ENCODE peak calls at places on chromosomes 4 and X, in ten cellular contexts. E, F, Q, H, N, W, K, S, Y and G are unnamed samples.

GRCh38 chr4:92483341-92483740 is 179.6 kb downstream of the GRID2 start:
- DNase-seq in E (no peak), F (no peak), Y (no peak), H (no peak), N (no peak), K (peak), S (no peak), W (no peak), Q (no peak), G (no peak)

GRCh38 chr4:8542776-8543525 is 37.2 kb upstream of the GPR78 start:
- DNase-seq in Q (no peak), Y (no peak), S (no peak), K (no peak), H (no peak), E (no peak), F (no peak), W (peak), N (no peak), G (no peak)

GRCh38 chr4:185305979-185306442 is 89.7 kb downstream of the LRP2BP start:
- DNase-seq in F (no peak), Y (no peak), W (no peak), K (no peak), H (no peak), S (peak), E (no peak), Q (no peak), N (no peak), G (peak)

GRCh38 chr4:133402616-133403015 is 253.5 kb downstream of the PCDH10 start:
- DNase-seq in S (no peak), N (no peak), Q (no peak), H (no peak), E (no peak), W (no peak), Y (no peak), F (no peak), K (no peak), G (no peak)

GRCh38 chrX:135275973-135276372 is 24.1 kb downstream of the ETDA start:
- DNase-seq in F (no peak), Q (peak), Y (no peak), S (no peak), H (no peak), W (no peak), K (no peak), N (no peak), E (no peak), G (no peak)

GRCh38 chrX:110322603-110323002 is 4.7 kb upstream of the AMMECR1 start:
- DNase-seq in K (no peak), E (peak), W (no peak), N (no peak), Y (no peak), S (no peak), H (no peak), F (no peak), Q (no peak), G (no peak)

GRCh38 chr4:74094227-74094626 is 4.8 kb downstream of the CXCL2 start:
- DNase-seq in E (no peak), W (no peak), H (no peak), F (no peak), N (no peak), Y (no peak), Q (no peak), K (no peak), S (no peak), G (no peak)

GRCh38 chr4:74168841-74169240 is 10.9 kb downstream of the MTHFD2L start:
- DNase-seq in W (no peak), E (peak), K (no peak), F (no peak), N (no peak), H (no peak), Y (no peak), S (no peak), Q (no peak), G (no peak)

GRCh38 chr4:28723371-28723770 is 1862.7 kb downstream of the STIM2 start:
- DNase-seq in E (peak), S (no peak), K (no peak), Q (no peak), F (no peak), H (no peak), N (no peak), Y (no peak), W (no peak), G (no peak)

GRCh38 chr4:182764137-182764536 is 153.0 kb downstream of the DCTD start:
- DNase-seq in F (no peak), K (no peak), E (no peak), W (no peak), N (no peak), S (no peak), H (no peak), Y (no peak), Q (no peak), G (no peak)

GRCh38 chr4:108058685-108059440 is 69.2 kb downstream of the HADH start:
- DNase-seq in N (no peak), W (no peak), Q (no peak), Y (no peak), F (no peak), H (no peak), K (peak), S (no peak), E (peak), G (no peak)

GRCh38 chr4:1907848-1908525 is 36.8 kb downstream of the NSD2 start:
- DNase-seq in E (no peak), F (no peak), Q (no peak), W (no peak), K (no peak), H (no peak), N (no peak), S (no peak), Y (no peak), G (no peak)

GRCh38 chr4:120718979-120719566 is 203.5 kb downstream of the PRDM5 start:
- DNase-seq in E (peak), Q (peak), N (no peak), F (peak), W (no peak), S (no peak), H (peak), K (peak), Y (no peak), G (peak)

GRCh38 chrX:140725500-140725899 is 15.9 kb downstream of the LINC00632 start:
- DNase-seq in W (no peak), S (no peak), Y (no peak), K (no peak), H (no peak), Q (no peak), N (no peak), F (no peak), E (no peak), G (no peak)

GRCh38 chr4:153113061-153113837 is 91.0 kb upstream of the TRIM2 start:
- DNase-seq in Y (no peak), W (no peak), S (no peak), E (peak), F (no peak), Q (no peak), K (no peak), H (no peak), N (no peak), G (no peak)

GRCh38 chrX:39163585-39163984 is 362.3 kb downstream of the MID1IP1 start:
- DNase-seq in E (no peak), W (no peak), Y (no peak), H (peak), F (no peak), Q (no peak), S (no peak), K (no peak), N (no peak), G (no peak)

GRCh38 chrX:135395064-135395463 is 26.7 kb upstream of the SMIM10L2A start:
- DNase-seq in Q (no peak), Y (no peak), K (no peak), N (no peak), E (peak), F (no peak), H (no peak), W (no peak), S (no peak), G (no peak)

GRCh38 chr4:107391630-107392028 is 328.4 kb downstream of the PAPSS1 start:
- DNase-seq in E (no peak), Y (no peak), S (no peak), W (no peak), K (no peak), F (no peak), N (no peak), H (no peak), Q (no peak), G (no peak)

GRCh38 chrX:38816158-38816557 is 14.9 kb downstream of the MID1IP1 start:
- DNase-seq in N (no peak), W (no peak), S (no peak), Q (peak), F (no peak), Y (peak), E (no peak), H (no peak), K (no peak), G (no peak)

GRCh38 chrX:15834051-15834450 is 20.6 kb downstream of the AP1S2 start:
- DNase-seq in E (no peak), K (no peak), Q (peak), N (no peak), H (no peak), S (no peak), Y (no peak), W (no peak), F (no peak), G (no peak)

GRCh38 chr4:162681212-162681611 is 485.5 kb downstream of the NAF1 start:
- DNase-seq in S (no peak), Q (no peak), K (peak), N (no peak), W (no peak), F (no peak), E (no peak), Y (no peak), H (no peak), G (no peak)

GRCh38 chrX:57137481-57137880 is 284 bp upstream of the SPIN2A start:
- DNase-seq in F (no peak), W (no peak), S (peak), Q (no peak), Y (no peak), K (peak), E (no peak), H (no peak), N (no peak), G (peak)

GRCh38 chrX:76184276-76184675 is 11.4 kb downstream of the PBDC1 start:
- DNase-seq in H (no peak), Y (no peak), K (no peak), S (no peak), N (no peak), F (no peak), W (no peak), Q (no peak), E (no peak), G (no peak)